ENCODE peak calls at places on chromosomes 11 and 22, in nine cellular contexts. One of them, this sample, is unnamed.

GRCh38 chr11:12777208-12777874 is 103.1 kb downstream of the TEAD1 start:
- DNase-seq in EH: peak; percentile 63
- DNase-seq in activated naive CD8-positive, alpha-beta T cell treated with anti-CD3 and anti-CD28 coated beads, Interleukin-2, amount 10 ng/mL, durations not matched to agents 7 days and 5 days: no peak
- DNase-seq in H9: no peak
- DNase-seq in HFFc6: no peak
- DNase-seq in retinal pigment epithelial cell: no peak
- DNase-seq in activated CD8-positive, alpha-beta memory T cell treated with anti-CD3 and anti-CD28 coated beads, Interleukin-2, amount 10 ng/mL, durations not matched to agents 7 days and 5 days: no peak
- DNase-seq in activated CD8-positive, alpha-beta T cell treated with anti-CD3 and anti-CD28 coated beads for 36 hours: no peak
- DNase-seq in stimulated activated CD8-positive, alpha-beta memory T cell treated with anti-CD3 and anti-CD28 coated beads, Interleukin-15, amount 100 ng/mL, for 24 hours: no peak
- DNase-seq in this sample: no peak

GRCh38 chr11:70456921-70457532 is 58.7 kb downstream of the CTTN start:
- DNase-seq in EH: peak; percentile 32
- DNase-seq in activated naive CD8-positive, alpha-beta T cell treated with anti-CD3 and anti-CD28 coated beads, Interleukin-2, amount 10 ng/mL, durations not matched to agents 7 days and 5 days: no peak
- DNase-seq in H9: no peak
- DNase-seq in HFFc6: peak; percentile 33
- DNase-seq in retinal pigment epithelial cell: no peak
- DNase-seq in activated CD8-positive, alpha-beta memory T cell treated with anti-CD3 and anti-CD28 coated beads, Interleukin-2, amount 10 ng/mL, durations not matched to agents 7 days and 5 days: no peak
- DNase-seq in activated CD8-positive, alpha-beta T cell treated with anti-CD3 and anti-CD28 coated beads for 36 hours: peak; percentile 11
- DNase-seq in stimulated activated CD8-positive, alpha-beta memory T cell treated with anti-CD3 and anti-CD28 coated beads, Interleukin-15, amount 100 ng/mL, for 24 hours: no peak
- DNase-seq in this sample: no peak

GRCh38 chr11:64876226-64876750 is 2.1 kb downstream of the EHD1 start:
- DNase-seq in EH: no peak
- DNase-seq in activated naive CD8-positive, alpha-beta T cell treated with anti-CD3 and anti-CD28 coated beads, Interleukin-2, amount 10 ng/mL, durations not matched to agents 7 days and 5 days: no peak
- DNase-seq in H9: no peak
- DNase-seq in HFFc6: no peak
- DNase-seq in retinal pigment epithelial cell: no peak
- DNase-seq in activated CD8-positive, alpha-beta memory T cell treated with anti-CD3 and anti-CD28 coated beads, Interleukin-2, amount 10 ng/mL, durations not matched to agents 7 days and 5 days: peak; percentile 62
- DNase-seq in activated CD8-positive, alpha-beta T cell treated with anti-CD3 and anti-CD28 coated beads for 36 hours: peak; percentile 74
- DNase-seq in stimulated activated CD8-positive, alpha-beta memory T cell treated with anti-CD3 and anti-CD28 coated beads, Interleukin-15, amount 100 ng/mL, for 24 hours: no peak
- DNase-seq in this sample: peak; percentile 81

GRCh38 chr22:40405178-40406062 is 35.0 kb downstream of the SGSM3 start:
- DNase-seq in EH: no peak
- DNase-seq in activated naive CD8-positive, alpha-beta T cell treated with anti-CD3 and anti-CD28 coated beads, Interleukin-2, amount 10 ng/mL, durations not matched to agents 7 days and 5 days: no peak
- DNase-seq in H9: no peak
- DNase-seq in HFFc6: no peak
- DNase-seq in retinal pigment epithelial cell: no peak
- DNase-seq in activated CD8-positive, alpha-beta memory T cell treated with anti-CD3 and anti-CD28 coated beads, Interleukin-2, amount 10 ng/mL, durations not matched to agents 7 days and 5 days: no peak
- DNase-seq in activated CD8-positive, alpha-beta T cell treated with anti-CD3 and anti-CD28 coated beads for 36 hours: no peak
- DNase-seq in stimulated activated CD8-positive, alpha-beta memory T cell treated with anti-CD3 and anti-CD28 coated beads, Interleukin-15, amount 100 ng/mL, for 24 hours: no peak
- DNase-seq in this sample: peak; percentile 61

GRCh38 chr22:21587803-21588611 is 20.5 kb downstream of the UBE2L3 start:
- DNase-seq in EH: peak; percentile 69
- DNase-seq in activated naive CD8-positive, alpha-beta T cell treated with anti-CD3 and anti-CD28 coated beads, Interleukin-2, amount 10 ng/mL, durations not matched to agents 7 days and 5 days: no peak
- DNase-seq in H9: no peak
- DNase-seq in HFFc6: peak; percentile 64
- DNase-seq in retinal pigment epithelial cell: no peak
- DNase-seq in activated CD8-positive, alpha-beta memory T cell treated with anti-CD3 and anti-CD28 coated beads, Interleukin-2, amount 10 ng/mL, durations not matched to agents 7 days and 5 days: peak; percentile 74
- DNase-seq in activated CD8-positive, alpha-beta T cell treated with anti-CD3 and anti-CD28 coated beads for 36 hours: peak; percentile 73
- DNase-seq in stimulated activated CD8-positive, alpha-beta memory T cell treated with anti-CD3 and anti-CD28 coated beads, Interleukin-15, amount 100 ng/mL, for 24 hours: no peak
- DNase-seq in this sample: peak; percentile 69

GRCh38 chr22:20268350-20269012 is 363 bp upstream of the RTN4R start:
- DNase-seq in EH: peak; percentile 57
- DNase-seq in activated naive CD8-positive, alpha-beta T cell treated with anti-CD3 and anti-CD28 coated beads, Interleukin-2, amount 10 ng/mL, durations not matched to agents 7 days and 5 days: peak; percentile 82
- DNase-seq in H9: peak; percentile 60
- DNase-seq in HFFc6: no peak
- DNase-seq in retinal pigment epithelial cell: no peak
- DNase-seq in activated CD8-positive, alpha-beta memory T cell treated with anti-CD3 and anti-CD28 coated beads, Interleukin-2, amount 10 ng/mL, durations not matched to agents 7 days and 5 days: peak; percentile 68
- DNase-seq in activated CD8-positive, alpha-beta T cell treated with anti-CD3 and anti-CD28 coated beads for 36 hours: peak; percentile 65
- DNase-seq in stimulated activated CD8-positive, alpha-beta memory T cell treated with anti-CD3 and anti-CD28 coated beads, Interleukin-15, amount 100 ng/mL, for 24 hours: peak; percentile 33
- DNase-seq in this sample: peak; percentile 81

GRCh38 chr11:102530558-102530957 is at the start of gene MMP7:
- DNase-seq in EH: peak; percentile 72
- DNase-seq in activated naive CD8-positive, alpha-beta T cell treated with anti-CD3 and anti-CD28 coated beads, Interleukin-2, amount 10 ng/mL, durations not matched to agents 7 days and 5 days: no peak
- DNase-seq in H9: no peak
- DNase-seq in HFFc6: peak; percentile 15
- DNase-seq in retinal pigment epithelial cell: peak; percentile 29
- DNase-seq in activated CD8-positive, alpha-beta memory T cell treated with anti-CD3 and anti-CD28 coated beads, Interleukin-2, amount 10 ng/mL, durations not matched to agents 7 days and 5 days: no peak
- DNase-seq in activated CD8-positive, alpha-beta T cell treated with anti-CD3 and anti-CD28 coated beads for 36 hours: no peak
- DNase-seq in stimulated activated CD8-positive, alpha-beta memory T cell treated with anti-CD3 and anti-CD28 coated beads, Interleukin-15, amount 100 ng/mL, for 24 hours: no peak
- DNase-seq in this sample: no peak

GRCh38 chr11:65311197-65311631 is 3.5 kb upstream of the CDC42EP2 start:
- DNase-seq in EH: peak; percentile 55
- DNase-seq in activated naive CD8-positive, alpha-beta T cell treated with anti-CD3 and anti-CD28 coated beads, Interleukin-2, amount 10 ng/mL, durations not matched to agents 7 days and 5 days: no peak
- DNase-seq in H9: no peak
- DNase-seq in HFFc6: peak; percentile 40
- DNase-seq in retinal pigment epithelial cell: no peak
- DNase-seq in activated CD8-positive, alpha-beta memory T cell treated with anti-CD3 and anti-CD28 coated beads, Interleukin-2, amount 10 ng/mL, durations not matched to agents 7 days and 5 days: no peak
- DNase-seq in activated CD8-positive, alpha-beta T cell treated with anti-CD3 and anti-CD28 coated beads for 36 hours: no peak
- DNase-seq in stimulated activated CD8-positive, alpha-beta memory T cell treated with anti-CD3 and anti-CD28 coated beads, Interleukin-15, amount 100 ng/mL, for 24 hours: no peak
- DNase-seq in this sample: no peak

GRCh38 chr11:39732002-39732401 is 1727.5 kb downstream of the LRRC4C start:
- DNase-seq in EH: no peak
- DNase-seq in activated naive CD8-positive, alpha-beta T cell treated with anti-CD3 and anti-CD28 coated beads, Interleukin-2, amount 10 ng/mL, durations not matched to agents 7 days and 5 days: no peak
- DNase-seq in H9: no peak
- DNase-seq in HFFc6: no peak
- DNase-seq in retinal pigment epithelial cell: no peak
- DNase-seq in activated CD8-positive, alpha-beta memory T cell treated with anti-CD3 and anti-CD28 coated beads, Interleukin-2, amount 10 ng/mL, durations not matched to agents 7 days and 5 days: no peak
- DNase-seq in activated CD8-positive, alpha-beta T cell treated with anti-CD3 and anti-CD28 coated beads for 36 hours: no peak
- DNase-seq in stimulated activated CD8-positive, alpha-beta memory T cell treated with anti-CD3 and anti-CD28 coated beads, Interleukin-15, amount 100 ng/mL, for 24 hours: no peak
- DNase-seq in this sample: no peak

GRCh38 chr11:107848345-107848744 is 10.2 kb downstream of the SLC35F2 start:
- DNase-seq in EH: no peak
- DNase-seq in activated naive CD8-positive, alpha-beta T cell treated with anti-CD3 and anti-CD28 coated beads, Interleukin-2, amount 10 ng/mL, durations not matched to agents 7 days and 5 days: no peak
- DNase-seq in H9: no peak
- DNase-seq in HFFc6: no peak
- DNase-seq in retinal pigment epithelial cell: no peak
- DNase-seq in activated CD8-positive, alpha-beta memory T cell treated with anti-CD3 and anti-CD28 coated beads, Interleukin-2, amount 10 ng/mL, durations not matched to agents 7 days and 5 days: no peak
- DNase-seq in activated CD8-positive, alpha-beta T cell treated with anti-CD3 and anti-CD28 coated beads for 36 hours: no peak
- DNase-seq in stimulated activated CD8-positive, alpha-beta memory T cell treated with anti-CD3 and anti-CD28 coated beads, Interleukin-15, amount 100 ng/mL, for 24 hours: no peak
- DNase-seq in this sample: no peak

GRCh38 chr11:12285106-12285505 is 92.3 kb upstream of the PARVA start:
- DNase-seq in EH: peak; percentile 98
- DNase-seq in activated naive CD8-positive, alpha-beta T cell treated with anti-CD3 and anti-CD28 coated beads, Interleukin-2, amount 10 ng/mL, durations not matched to agents 7 days and 5 days: no peak
- DNase-seq in H9: no peak
- DNase-seq in HFFc6: peak; percentile 96
- DNase-seq in retinal pigment epithelial cell: peak; percentile 21
- DNase-seq in activated CD8-positive, alpha-beta memory T cell treated with anti-CD3 and anti-CD28 coated beads, Interleukin-2, amount 10 ng/mL, durations not matched to agents 7 days and 5 days: peak; percentile 14
- DNase-seq in activated CD8-positive, alpha-beta T cell treated with anti-CD3 and anti-CD28 coated beads for 36 hours: no peak
- DNase-seq in stimulated activated CD8-positive, alpha-beta memory T cell treated with anti-CD3 and anti-CD28 coated beads, Interleukin-15, amount 100 ng/mL, for 24 hours: no peak
- DNase-seq in this sample: no peak

GRCh38 chr11:81267246-81267645 is 1466.4 kb downstream of the FAM181B start:
- DNase-seq in EH: no peak
- DNase-seq in activated naive CD8-positive, alpha-beta T cell treated with anti-CD3 and anti-CD28 coated beads, Interleukin-2, amount 10 ng/mL, durations not matched to agents 7 days and 5 days: no peak
- DNase-seq in H9: no peak
- DNase-seq in HFFc6: no peak
- DNase-seq in retinal pigment epithelial cell: no peak
- DNase-seq in activated CD8-positive, alpha-beta memory T cell treated with anti-CD3 and anti-CD28 coated beads, Interleukin-2, amount 10 ng/mL, durations not matched to agents 7 days and 5 days: no peak
- DNase-seq in activated CD8-positive, alpha-beta T cell treated with anti-CD3 and anti-CD28 coated beads for 36 hours: no peak
- DNase-seq in stimulated activated CD8-positive, alpha-beta memory T cell treated with anti-CD3 and anti-CD28 coated beads, Interleukin-15, amount 100 ng/mL, for 24 hours: no peak
- DNase-seq in this sample: no peak

GRCh38 chr11:69002101-69002742 is 10.8 kb downstream of the MRGPRF start:
- DNase-seq in EH: peak; percentile 47
- DNase-seq in activated naive CD8-positive, alpha-beta T cell treated with anti-CD3 and anti-CD28 coated beads, Interleukin-2, amount 10 ng/mL, durations not matched to agents 7 days and 5 days: no peak
- DNase-seq in H9: peak; percentile 20
- DNase-seq in HFFc6: no peak
- DNase-seq in retinal pigment epithelial cell: no peak
- DNase-seq in activated CD8-positive, alpha-beta memory T cell treated with anti-CD3 and anti-CD28 coated beads, Interleukin-2, amount 10 ng/mL, durations not matched to agents 7 days and 5 days: no peak
- DNase-seq in activated CD8-positive, alpha-beta T cell treated with anti-CD3 and anti-CD28 coated beads for 36 hours: no peak
- DNase-seq in stimulated activated CD8-positive, alpha-beta memory T cell treated with anti-CD3 and anti-CD28 coated beads, Interleukin-15, amount 100 ng/mL, for 24 hours: no peak
- DNase-seq in this sample: peak; percentile 9

GRCh38 chr11:86245369-86246292 is 1.1 kb downstream of the EED start:
- DNase-seq in EH: peak; percentile 22
- DNase-seq in activated naive CD8-positive, alpha-beta T cell treated with anti-CD3 and anti-CD28 coated beads, Interleukin-2, amount 10 ng/mL, durations not matched to agents 7 days and 5 days: no peak
- DNase-seq in H9: peak; percentile 38
- DNase-seq in HFFc6: no peak
- DNase-seq in retinal pigment epithelial cell: no peak
- DNase-seq in activated CD8-positive, alpha-beta memory T cell treated with anti-CD3 and anti-CD28 coated beads, Interleukin-2, amount 10 ng/mL, durations not matched to agents 7 days and 5 days: peak; percentile 54
- DNase-seq in activated CD8-positive, alpha-beta T cell treated with anti-CD3 and anti-CD28 coated beads for 36 hours: peak; percentile 53
- DNase-seq in stimulated activated CD8-positive, alpha-beta memory T cell treated with anti-CD3 and anti-CD28 coated beads, Interleukin-15, amount 100 ng/mL, for 24 hours: no peak
- DNase-seq in this sample: peak; percentile 74

GRCh38 chr11:72921028-72921716 is 107.0 kb downstream of the ATG16L2 start:
- DNase-seq in EH: no peak
- DNase-seq in activated naive CD8-positive, alpha-beta T cell treated with anti-CD3 and anti-CD28 coated beads, Interleukin-2, amount 10 ng/mL, durations not matched to agents 7 days and 5 days: no peak
- DNase-seq in H9: no peak
- DNase-seq in HFFc6: no peak
- DNase-seq in retinal pigment epithelial cell: no peak
- DNase-seq in activated CD8-positive, alpha-beta memory T cell treated with anti-CD3 and anti-CD28 coated beads, Interleukin-2, amount 10 ng/mL, durations not matched to agents 7 days and 5 days: no peak
- DNase-seq in activated CD8-positive, alpha-beta T cell treated with anti-CD3 and anti-CD28 coated beads for 36 hours: no peak
- DNase-seq in stimulated activated CD8-positive, alpha-beta memory T cell treated with anti-CD3 and anti-CD28 coated beads, Interleukin-15, amount 100 ng/mL, for 24 hours: no peak
- DNase-seq in this sample: no peak

GRCh38 chr11:46006418-46007070 is 84.1 kb downstream of the LARGE2 start:
- DNase-seq in EH: peak; percentile 78
- DNase-seq in activated naive CD8-positive, alpha-beta T cell treated with anti-CD3 and anti-CD28 coated beads, Interleukin-2, amount 10 ng/mL, durations not matched to agents 7 days and 5 days: no peak
- DNase-seq in H9: no peak
- DNase-seq in HFFc6: peak; percentile 77
- DNase-seq in retinal pigment epithelial cell: no peak
- DNase-seq in activated CD8-positive, alpha-beta memory T cell treated with anti-CD3 and anti-CD28 coated beads, Interleukin-2, amount 10 ng/mL, durations not matched to agents 7 days and 5 days: no peak
- DNase-seq in activated CD8-positive, alpha-beta T cell treated with anti-CD3 and anti-CD28 coated beads for 36 hours: peak; percentile 13
- DNase-seq in stimulated activated CD8-positive, alpha-beta memory T cell treated with anti-CD3 and anti-CD28 coated beads, Interleukin-15, amount 100 ng/mL, for 24 hours: no peak
- DNase-seq in this sample: no peak

GRCh38 chr22:30561402-30562154 is 12.9 kb downstream of the GAL3ST1 start:
- DNase-seq in EH: peak; percentile 24
- DNase-seq in activated naive CD8-positive, alpha-beta T cell treated with anti-CD3 and anti-CD28 coated beads, Interleukin-2, amount 10 ng/mL, durations not matched to agents 7 days and 5 days: no peak
- DNase-seq in H9: peak; percentile 66
- DNase-seq in HFFc6: no peak
- DNase-seq in retinal pigment epithelial cell: no peak
- DNase-seq in activated CD8-positive, alpha-beta memory T cell treated with anti-CD3 and anti-CD28 coated beads, Interleukin-2, amount 10 ng/mL, durations not matched to agents 7 days and 5 days: no peak
- DNase-seq in activated CD8-positive, alpha-beta T cell treated with anti-CD3 and anti-CD28 coated beads for 36 hours: no peak
- DNase-seq in stimulated activated CD8-positive, alpha-beta memory T cell treated with anti-CD3 and anti-CD28 coated beads, Interleukin-15, amount 100 ng/mL, for 24 hours: no peak
- DNase-seq in this sample: no peak

GRCh38 chr11:40166892-40167291 is 1292.6 kb downstream of the LRRC4C start:
- DNase-seq in EH: no peak
- DNase-seq in activated naive CD8-positive, alpha-beta T cell treated with anti-CD3 and anti-CD28 coated beads, Interleukin-2, amount 10 ng/mL, durations not matched to agents 7 days and 5 days: no peak
- DNase-seq in H9: no peak
- DNase-seq in HFFc6: no peak
- DNase-seq in retinal pigment epithelial cell: peak; percentile 51
- DNase-seq in activated CD8-positive, alpha-beta memory T cell treated with anti-CD3 and anti-CD28 coated beads, Interleukin-2, amount 10 ng/mL, durations not matched to agents 7 days and 5 days: no peak
- DNase-seq in activated CD8-positive, alpha-beta T cell treated with anti-CD3 and anti-CD28 coated beads for 36 hours: no peak
- DNase-seq in stimulated activated CD8-positive, alpha-beta memory T cell treated with anti-CD3 and anti-CD28 coated beads, Interleukin-15, amount 100 ng/mL, for 24 hours: no peak
- DNase-seq in this sample: no peak

This sample was measured in activated effector memory CD4-positive, alpha-beta T cell treated with anti-CD3 and anti-CD28 coated beads, Interleukin-2, amount 50 U/mL, for 16 hours.